ENCODE peak calls at places on chromosomes 12 and 14, in five cellular contexts. X, Q, R, P and L are unnamed samples.
A peak's percentile ranks its signal among the peaks of the same experiment; 100 is the strongest.

GRCh38 chr12:88006351-88006750 is 22.9 kb downstream of the C12orf50 start:
- DNase-seq in X (no peak), Q (no peak), R (no peak), P (no peak), L (no peak)

GRCh38 chr12:4630262-4630661 is 18.6 kb downstream of the AKAP3 start:
- DNase-seq in X (no peak), Q (no peak), R (no peak), P (no peak), L (no peak)

GRCh38 chr12:21800011-21800410 is 25.5 kb upstream of the KCNJ8 start:
- DNase-seq in X (no peak), Q (no peak), R (no peak), P (no peak), L (no peak)

GRCh38 chr14:24409956-24410355 is 11.2 kb downstream of the NYNRIN start:
- DNase-seq in X (no peak), Q (no peak), R (no peak), P (no peak), L (no peak)

GRCh38 chr14:61695695-61696527 is 598 bp downstream of the HIF1A start:
- DNase-seq in X (peak; percentile 69), Q (peak; percentile 70), R (peak; percentile 67), P (peak; percentile 59), L (peak; percentile 83)

GRCh38 chr12:64767495-64767894 is 8.3 kb upstream of the GNS start:
- DNase-seq in X (no peak), Q (no peak), R (no peak), P (no peak), L (no peak)

GRCh38 chr14:37088816-37089215 is 83.6 kb downstream of the SLC25A21 start:
- DNase-seq in X (no peak), Q (peak; percentile 85), R (no peak), P (peak; percentile 15), L (no peak)

GRCh38 chr12:69873429-69873828 is 48.4 kb downstream of the MYRFL start:
- DNase-seq in X (no peak), Q (peak; percentile 19), R (no peak), P (peak; percentile 49), L (no peak)

GRCh38 chr14:55111122-55111705 is 17.8 kb upstream of the LGALS3 start:
- DNase-seq in X (no peak), Q (no peak), R (no peak), P (no peak), L (no peak)

GRCh38 chr14:38143170-38143569 is 64.5 kb upstream of the SSTR1 start:
- DNase-seq in X (no peak), Q (no peak), R (no peak), P (peak; percentile 12), L (no peak)

GRCh38 chr12:94805749-94806148 is 155.4 kb upstream of the TMCC3 start:
- DNase-seq in X (no peak), Q (peak; percentile 64), R (no peak), P (peak; percentile 71), L (no peak)

GRCh38 chr14:95321201-95321600 is 1.5 kb upstream of the CLMN start:
- DNase-seq in X (no peak), Q (no peak), R (no peak), P (no peak), L (no peak)

GRCh38 chr12:107607464-107608392 is 77.9 kb upstream of the PWP1 start:
- DNase-seq in X (peak; percentile 77), Q (peak; percentile 85), R (peak; percentile 78), P (peak; percentile 57), L (peak; percentile 89)

GRCh38 chr14:35534130-35534883 is at the start of gene INSM2:
- DNase-seq in X (no peak), Q (peak; percentile 17), R (no peak), P (no peak), L (peak; percentile 66)

GRCh38 chr14:99562848-99563748 is 40.9 kb downstream of the CCDC85C start:
- DNase-seq in X (peak; percentile 79), Q (no peak), R (peak; percentile 79), P (peak; percentile 89), L (peak; percentile 93)

GRCh38 chr12:19529933-19530630 is 90.8 kb downstream of the AEBP2 start:
- DNase-seq in X (no peak), Q (no peak), R (no peak), P (peak; percentile 58), L (no peak)

GRCh38 chr14:61568572-61569011 is 126.7 kb upstream of the HIF1A start:
- DNase-seq in X (peak; percentile 62), Q (no peak), R (no peak), P (no peak), L (peak; percentile 72)

GRCh38 chr12:108446766-108447165 is 68.3 kb upstream of the FICD start:
- DNase-seq in X (no peak), Q (peak; percentile 86), R (no peak), P (no peak), L (no peak)

GRCh38 chr12:3179731-3180130 is 102.6 kb downstream of the TSPAN9 start:
- DNase-seq in X (no peak), Q (no peak), R (no peak), P (no peak), L (no peak)

GRCh38 chr12:95286713-95287112 is 69.1 kb downstream of the VEZT start:
- DNase-seq in X (no peak), Q (no peak), R (no peak), P (peak; percentile 35), L (no peak)

GRCh38 chr14:81728447-81728846 is 194.8 kb upstream of the SEL1L start:
- DNase-seq in X (no peak), Q (no peak), R (no peak), P (no peak), L (no peak)

GRCh38 chr12:15427913-15428312 is 105.6 kb downstream of the PTPRO start:
- DNase-seq in X (no peak), Q (no peak), R (no peak), P (no peak), L (no peak)

GRCh38 chr12:108514973-108515814 is at the start of gene FICD:
- DNase-seq in X (peak; percentile 100), Q (peak; percentile 100), R (peak; percentile 100), P (peak; percentile 97), L (peak; percentile 100)

GRCh38 chr14:87643005-87643404 is 350.0 kb downstream of the GALC start:
- DNase-seq in X (no peak), Q (peak; percentile 40), R (no peak), P (peak; percentile 24), L (no peak)

GRCh38 chr12:2384029-2384386 is 331.2 kb downstream of the CACNA1C start:
- DNase-seq in X (no peak), Q (no peak), R (no peak), P (peak; percentile 28), L (no peak)

GRCh38 chr14:57413849-57414248 is 23.5 kb downstream of the NAA30 start:
- DNase-seq in X (no peak), Q (no peak), R (no peak), P (peak; percentile 8), L (no peak)

GRCh38 chr14:99564903-99565259 is 39.1 kb downstream of the CCDC85C start:
- DNase-seq in X (no peak), Q (no peak), R (no peak), P (no peak), L (no peak)

GRCh38 chr12:111812881-111813741 is 28.9 kb upstream of the MAPKAPK5 start:
- DNase-seq in X (peak; percentile 80), Q (peak; percentile 90), R (peak; percentile 76), P (peak; percentile 72), L (peak; percentile 75)

GRCh38 chr12:69886715-69887114 is 61.7 kb downstream of the MYRFL start:
- DNase-seq in X (no peak), Q (no peak), R (no peak), P (no peak), L (no peak)

GRCh38 chr14:84482256-84483071 is 1047.5 kb upstream of the FLRT2 start:
- DNase-seq in X (no peak), Q (peak; percentile 23), R (no peak), P (peak; percentile 83), L (no peak)

GRCh38 chr14:61567838-61568571 is 127.3 kb upstream of the HIF1A start:
- DNase-seq in X (no peak), Q (no peak), R (peak; percentile 68), P (no peak), L (no peak)

GRCh38 chr12:124351422-124351821 is 56.5 kb downstream of the RFLNA start:
- DNase-seq in X (no peak), Q (no peak), R (no peak), P (no peak), L (no peak)

GRCh38 chr12:54601841-54602240 is 13.4 kb upstream of the PPP1R1A start:
- DNase-seq in X (no peak), Q (peak; percentile 87), R (no peak), P (no peak), L (no peak)

GRCh38 chr14:60945984-60946383 is 34.9 kb downstream of the TRMT5 start:
- DNase-seq in X (no peak), Q (no peak), R (no peak), P (peak; percentile 42), L (no peak)

GRCh38 chr12:83514372-83514771 is 827.7 kb downstream of the TMTC2 start:
- DNase-seq in X (no peak), Q (no peak), R (no peak), P (no peak), L (no peak)
- H3K9me3 ChIP-seq in X (no peaks in the 10 kb centered on the region), Q (no peaks in the 10 kb centered on the region), R (no peaks in the 10 kb centered on the region), P (no peaks in the 10 kb centered on the region), L (no peaks in the 10 kb centered on the region)

DNA sequence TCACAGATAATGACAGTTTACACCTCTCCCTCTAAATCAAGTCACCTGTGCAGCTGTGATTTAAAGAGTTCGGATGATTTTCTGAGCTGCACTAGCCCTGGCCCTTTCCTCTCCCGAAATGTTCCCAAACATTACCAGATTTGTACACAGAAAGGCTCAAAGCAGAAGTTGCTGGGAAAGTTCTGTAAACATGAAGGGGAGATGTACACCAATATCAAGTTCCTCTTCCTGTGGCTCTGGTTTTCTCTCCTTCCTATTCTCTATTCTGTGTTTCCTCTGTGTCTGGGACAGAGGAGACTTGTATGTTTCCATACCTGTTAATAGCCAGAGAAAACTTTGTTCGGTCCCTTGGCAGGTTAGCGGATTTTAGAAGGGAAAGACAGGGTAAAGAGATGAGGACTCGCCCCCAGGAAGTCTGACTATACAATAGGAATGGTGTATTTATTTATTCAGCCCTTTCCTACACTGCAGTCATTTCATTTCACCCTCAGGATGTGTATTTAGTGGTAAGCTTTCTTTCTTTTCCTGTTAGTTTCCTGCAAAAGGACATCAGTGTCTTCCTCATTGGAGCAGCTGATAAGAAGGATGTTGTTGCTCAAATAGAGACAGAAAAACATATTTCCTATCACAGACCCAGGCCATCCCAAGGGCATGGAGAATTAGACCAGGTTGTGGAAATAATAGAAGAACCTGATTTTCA is 7.6 kb upstream of the NUMB start:
- DNase-seq in X (no peak), Q (no peak), R (no peak), P (no peak), L (no peak)
- H3K27ac ChIP-seq in X (peak overlapping the region; percentile 47), Q (no peak overlapping the region), R (no peak overlapping the region), P (no peak overlapping the region), L (peak overlapping the region; percentile 82)

DNA sequence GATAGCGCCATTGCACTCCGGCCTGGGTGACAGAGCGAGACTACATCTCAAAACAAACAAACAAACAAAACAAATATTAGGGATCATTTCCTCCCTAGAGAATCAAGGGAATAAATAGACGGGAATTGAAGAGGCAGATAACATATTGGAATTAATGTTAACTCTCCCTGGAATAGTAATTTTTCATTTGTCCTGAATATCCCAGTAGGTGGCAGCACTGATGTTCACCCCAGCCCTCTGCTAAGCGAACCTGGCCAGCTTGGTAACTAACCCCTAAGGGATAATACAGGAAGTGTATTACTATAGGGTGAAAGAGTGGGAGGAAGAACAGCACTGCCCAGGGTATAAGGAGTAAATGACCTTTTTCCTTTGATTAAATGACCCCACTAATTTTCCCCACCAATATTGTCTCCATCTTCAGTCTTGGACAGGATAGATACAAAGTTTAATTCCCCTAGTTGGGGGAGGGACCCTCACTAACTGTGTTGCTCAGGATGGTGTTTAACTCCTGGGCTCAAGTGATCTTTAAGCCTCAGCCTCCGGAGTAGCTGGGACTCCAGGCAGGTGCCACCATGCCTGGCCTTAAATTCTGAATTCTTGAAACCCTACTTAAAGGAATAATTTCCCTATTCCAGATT is 40.5 kb downstream of the SLC2A14 start:
- DNase-seq in X (no peak), Q (peak; percentile 79), R (peak; percentile 14), P (peak; percentile 54), L (no peak)
- TF ChIP-seq CTCF in X (peak; percentile 28), Q (peak; percentile 76), R (peak; percentile 47), P (peak; percentile 43), L (peak; percentile 49)

GRCh38 chr14:105900398-105901160 is 374.2 kb downstream of the TMEM121 start:
- DNase-seq in X (no peak), Q (no peak), R (peak; percentile 1), P (no peak), L (no peak)
- H3K9me3 ChIP-seq in X (no peaks in the 10 kb centered on the region), Q (no peaks in the 10 kb centered on the region), R (no peaks in the 10 kb centered on the region), P (no peaks in the 10 kb centered on the region), L (no peaks in the 10 kb centered on the region)